ENCODE peak calls at places on chromosome 10, in eight cellular contexts. I, O, S, G, X, N, E and T are unnamed samples.

GRCh38 chr10:96334888-96335526 is 23.8 kb downstream of the OPALIN start:
- DNase-seq in N (peak; percentile 41), E (no peak), I (peak; percentile 56), O (peak; percentile 5), X (no peak), G (no peak), S (no peak), T (no peak)

GRCh38 chr10:88565072-88565471 is 18.0 kb downstream of the RNLS start:
- DNase-seq in I (peak; percentile 24), E (no peak), G (no peak), O (no peak), S (peak; percentile 41), N (peak; percentile 61), X (no peak), T (no peak)

GRCh38 chr10:59177031-59177861 is 803 bp downstream of the PHYHIPL start:
- DNase-seq in O (peak; percentile 41), E (no peak), I (peak; percentile 20), S (peak; percentile 84), N (peak; percentile 79), X (no peak), G (no peak), T (peak; percentile 68)

GRCh38 chr10:11934262-11934661 is 108.3 kb downstream of the UPF2 start:
- DNase-seq in X (peak; percentile 54), E (no peak), I (no peak), N (no peak), G (no peak), S (peak; percentile 35), O (no peak), T (no peak)

GRCh38 chr10:23005150-23005549 is 77.3 kb downstream of the ARMC3 start:
- DNase-seq in O (no peak), X (no peak), N (no peak), I (no peak), G (no peak), E (no peak), S (no peak), T (no peak)

GRCh38 chr10:4688620-4689019 is 137.4 kb upstream of the AKR1E2 start:
- DNase-seq in G (no peak), S (peak; percentile 44), O (no peak), I (no peak), N (no peak), E (no peak), X (no peak), T (no peak)

GRCh38 chr10:123133511-123133910 is 2.3 kb upstream of the HMX3 start:
- DNase-seq in E (no peak), G (no peak), N (no peak), S (no peak), O (no peak), I (no peak), X (no peak), T (no peak)

GRCh38 chr10:124278356-124278755 is 140.4 kb downstream of the OAT start:
- DNase-seq in I (no peak), S (no peak), E (no peak), X (no peak), N (no peak), O (no peak), G (no peak), T (no peak)

GRCh38 chr10:50360486-50360885 is 109.2 kb upstream of the ASAH2 start:
- DNase-seq in G (no peak), N (peak; percentile 62), X (no peak), I (no peak), S (no peak), O (no peak), E (no peak), T (no peak)

GRCh38 chr10:44706745-44707144 is 204.4 kb upstream of the TMEM72 start:
- DNase-seq in I (peak; percentile 46), S (peak; percentile 72), N (peak; percentile 98), O (peak; percentile 88), G (no peak), X (no peak), E (no peak), T (peak; percentile 88)

GRCh38 chr10:83553366-83553765 is 585.9 kb upstream of the GHITM start:
- DNase-seq in E (no peak), N (no peak), X (no peak), G (no peak), I (no peak), O (peak; percentile 98), S (no peak), T (peak; percentile 7)

GRCh38 chr10:94677691-94678090 is 5.8 kb upstream of the CYP2C18 start:
- DNase-seq in S (peak; percentile 3), O (no peak), G (no peak), N (no peak), E (no peak), X (peak; percentile 50), I (no peak), T (no peak)

GRCh38 chr10:12360461-12360860 is 11.1 kb downstream of the CAMK1D start:
- DNase-seq in O (no peak), G (no peak), S (no peak), X (no peak), N (no peak), E (no peak), I (no peak), T (no peak)

GRCh38 chr10:58384095-58384494 is 1.1 kb upstream of the TFAM start:
- DNase-seq in I (no peak), N (no peak), G (no peak), S (no peak), O (no peak), E (peak; percentile 77), X (no peak), T (no peak)

GRCh38 chr10:47277352-47278151 is 22.4 kb upstream of the GDF10 start:
- DNase-seq in G (peak; percentile 20), E (no peak), S (peak; percentile 30), N (no peak), I (no peak), X (no peak), O (no peak), T (no peak)

GRCh38 chr10:76051007-76051936 is 619.8 kb downstream of the LRMDA start:
- DNase-seq in G (no peak), E (no peak), O (no peak), S (no peak), N (no peak), I (no peak), X (no peak), T (no peak)

GRCh38 chr10:3780056-3780765 is 4.8 kb downstream of the KLF6 start:
- DNase-seq in N (peak; percentile 71), S (peak; percentile 54), X (no peak), O (no peak), G (no peak), E (no peak), I (no peak), T (no peak)